ENCODE peak calls at places on chromosomes 5 and 9, in six cellular contexts. R is K562, Y is HCT116, V is HepG2, X is H1, Z is GM12878. A is an unnamed sample.

GRCh38 chr5:69048233-69048632 is 45.6 kb upstream of the SLC30A5 start:
- DNase-seq in X (no peak), Y (no peak), Z (no peak), R (peak), V (peak), A (no peak)

GRCh38 chr9:81687521-81688261 is 1.7 kb downstream of the TLE1 start:
- DNase-seq in Z (no peak), X (no peak), V (peak), Y (no peak), R (no peak), A (peak)

GRCh38 chr9:137066096-137066861 is 4.1 kb downstream of the SAPCD2 start:
- DNase-seq in R (no peak), Z (no peak), X (no peak), V (no peak), Y (no peak), A (no peak)

GRCh38 chr5:141508808-141509611 is 20.1 kb downstream of the PCDHGC5 start:
- DNase-seq in X (no peak), Y (no peak), Z (no peak), R (no peak), V (peak), A (no peak)

GRCh38 chr9:36738318-36738975 is 165.8 kb downstream of the MELK start:
- DNase-seq in X (no peak), Z (no peak), V (no peak), Y (peak), R (no peak), A (no peak)

GRCh38 chr5:53766683-53767082 is 206.2 kb downstream of the NDUFS4 start:
- DNase-seq in X (no peak), Y (no peak), R (no peak), Z (no peak), V (peak), A (no peak)

GRCh38 chr5:81006955-81007636 is 46.9 kb downstream of the RASGRF2 start:
- DNase-seq in V (no peak), Z (no peak), R (no peak), Y (no peak), X (no peak), A (no peak)

GRCh38 chr9:114580609-114581193 is 6.9 kb upstream of the ATP6V1G1 start:
- DNase-seq in Z (no peak), R (no peak), X (no peak), Y (no peak), V (no peak), A (no peak)

GRCh38 chr9:116154334-116154975 is 864 bp downstream of the PAPPA start:
- DNase-seq in X (no peak), Y (no peak), Z (no peak), V (no peak), R (no peak), A (no peak)

GRCh38 chr9:69905291-69905690 is 84.7 kb downstream of the CFAP95 start:
- DNase-seq in R (no peak), X (no peak), V (no peak), Y (no peak), Z (no peak), A (no peak)

GRCh38 chr9:88322906-88323566 is 65.2 kb upstream of the SPIN1 start:
- DNase-seq in V (no peak), Y (no peak), X (no peak), Z (no peak), R (no peak), A (no peak)

GRCh38 chr5:172950176-172950965 is 8.9 kb upstream of the RPL26L1 start:
- DNase-seq in Y (no peak), Z (no peak), R (no peak), V (no peak), X (no peak), A (no peak)

GRCh38 chr5:66230551-66230950 is 86.5 kb downstream of the SREK1 start:
- DNase-seq in R (no peak), X (no peak), Z (no peak), Y (no peak), V (no peak), A (no peak)

GRCh38 chr5:73494716-73495115 is 3.5 kb upstream of the BTF3 start:
- DNase-seq in R (no peak), Y (no peak), X (no peak), Z (no peak), V (no peak), A (no peak)

GRCh38 chr5:89584339-89584956 is 701.5 kb upstream of the MEF2C start:
- DNase-seq in Z (no peak), X (no peak), Y (peak), V (no peak), R (no peak), A (no peak)

GRCh38 chr9:137619240-137620090 is 660 bp downstream of the EHMT1 start:
- DNase-seq in V (no peak), X (no peak), R (peak), Y (no peak), Z (no peak), A (no peak)

GRCh38 chr5:81749562-81750307 is 1.2 kb downstream of the SSBP2 start:
- DNase-seq in X (no peak), R (peak), Y (no peak), Z (peak), V (no peak), A (no peak)

GRCh38 chr5:104498281-104498680 is 935.7 kb upstream of the NUDT12 start:
- DNase-seq in V (no peak), Z (no peak), X (no peak), R (no peak), Y (no peak), A (no peak)
- TF ChIP-seq ZNF274 in V (no peak), Z (no peak), X (no peak), R (no peak), Y (no peak), A (no peak)

GRCh38 chr5:174725261-174725990 is 1.0 kb downstream of the MSX2 start:
- DNase-seq in X (no peak), Y (no peak), R (no peak), V (no peak), Z (no peak), A (no peak)

GRCh38 chr5:174722500-174722899 is 1.9 kb upstream of the MSX2 start:
- DNase-seq in Z (no peak), Y (no peak), R (no peak), X (no peak), V (no peak), A (no peak)

GRCh38 chr5:174724484-174725260 is at the start of gene MSX2:
- DNase-seq in V (no peak), X (no peak), R (no peak), Y (peak), Z (no peak), A (peak)

GRCh38 chr5:174723315-174723978 is 935 bp upstream of the MSX2 start:
- DNase-seq in R (no peak), V (no peak), Y (no peak), X (no peak), Z (no peak), A (no peak)

GRCh38 chr5:174723979-174724483 is 351 bp upstream of the MSX2 start:
- DNase-seq in V (no peak), R (peak), Y (peak), Z (no peak), X (no peak), A (no peak)
- H3K4me3 ChIP-seq in V (no peak), R (no peak), Y (peak), Z (no peak), X (peak), A (peak)

GRCh38 chr5:112857866-112858265 is 3.2 kb upstream of the SRP19 start:
- DNase-seq in X (no peak), V (no peak), Z (no peak), R (no peak), Y (no peak), A (no peak)
- TF ChIP-seq ZNF274 in X (no peak), V (no peak), Z (no peak), R (no peak), Y (no peak), A (no peak)

DNA sequence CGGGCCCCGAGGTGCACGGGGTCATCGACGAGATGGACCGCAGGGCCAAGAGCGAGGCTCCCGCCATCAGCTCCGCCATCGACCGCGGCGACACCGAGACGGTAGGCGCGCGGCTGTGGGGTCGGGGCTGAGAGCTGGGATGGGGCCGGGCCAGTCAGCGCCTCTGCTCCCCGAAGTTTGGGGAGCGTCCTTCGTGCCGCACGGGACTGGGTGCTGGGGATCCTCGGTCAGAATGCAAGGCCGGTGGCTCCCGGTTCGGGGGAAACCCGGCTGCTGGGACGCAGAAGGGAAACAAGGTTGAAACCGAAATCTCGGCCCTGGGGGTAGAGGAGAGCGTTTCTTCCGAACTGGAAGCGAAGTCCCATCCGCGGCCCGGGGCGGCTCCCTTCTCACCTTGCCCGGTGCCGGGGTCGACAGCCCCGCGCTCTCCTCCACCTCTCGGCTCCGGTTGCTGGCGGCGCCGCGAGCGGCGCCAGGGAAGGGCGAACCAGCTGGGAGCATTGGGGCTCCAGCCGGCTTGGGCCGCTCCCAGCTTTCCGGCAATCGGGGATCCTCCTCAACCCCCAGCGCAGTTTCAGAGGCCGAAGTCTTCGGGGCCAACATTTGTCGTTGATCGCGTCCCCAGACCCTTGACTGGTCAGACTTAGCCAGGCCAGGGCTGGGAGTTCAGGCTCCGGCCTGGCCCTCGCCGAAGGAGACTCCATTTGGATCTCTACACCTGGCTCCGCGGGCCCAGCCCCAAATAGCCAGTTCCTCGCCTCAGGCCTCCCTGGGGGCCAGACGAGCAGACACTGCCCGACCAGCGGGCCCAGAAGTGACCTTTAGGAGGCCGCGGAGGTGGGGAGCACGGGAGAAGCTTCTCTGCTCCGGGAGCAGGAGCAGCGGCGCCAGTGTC is 1.0 kb downstream of the LHX2 start:
- DNase-seq in V (no peak), X (no peak), Z (no peak), R (no peak), Y (no peak), A (no peak)
- H3K4me3 ChIP-seq in V (no peak), X (peak), Z (peak), R (no peak), Y (peak), A (peak)

GRCh38 chr9:135070964-135071735 is 16.3 kb upstream of the OLFM1 start:
- DNase-seq in Y (no peak), Z (no peak), V (no peak), R (no peak), X (no peak), A (no peak)
- TF ChIP-seq ZNF274 in Y (no peak), Z (no peak), V (no peak), R (no peak), X (no peak), A (no peak)

A was measured in NT2/D1.